ENCODE peak calls at places on chromosome 15, in nine cellular contexts. I, B, Y, V, Z, O, Q, N and L are unnamed samples.

GRCh38 chr15:70703483-70703882 is 59.9 kb downstream of the UACA start:
- DNase-seq in I (no peak), B (no peak), Y (no peak), V (no peak), Z (no peak), O (no peak), Q (no peak), N (no peak), L (no peak)

GRCh38 chr15:50993598-50993997 is 85.1 kb downstream of the AP4E1 start:
- DNase-seq in I (no peak), B (no peak), Y (no peak), V (no peak), Z (no peak), O (no peak), Q (no peak), N (no peak), L (no peak)

GRCh38 chr15:54579855-54580254 is 601.6 kb downstream of the UNC13C start:
- DNase-seq in I (no peak), B (no peak), Y (no peak), V (no peak), Z (no peak), O (no peak), Q (no peak), N (no peak), L (no peak)

GRCh38 chr15:60344987-60345386 is 52.8 kb downstream of the ANXA2 start:
- DNase-seq in I (no peak), B (no peak), Y (no peak), V (no peak), Z (no peak), O (no peak), Q (no peak), N (no peak), L (no peak)

GRCh38 chr15:59200560-59200959 is 6.1 kb upstream of the LDHAL6B start:
- DNase-seq in I (no peak), B (no peak), Y (peak), V (no peak), Z (no peak), O (no peak), Q (no peak), N (no peak), L (no peak)

GRCh38 chr15:78727561-78727960 is 83.7 kb downstream of the ADAMTS7 start:
- DNase-seq in I (no peak), B (no peak), Y (peak), V (no peak), Z (no peak), O (no peak), Q (no peak), N (no peak), L (no peak)

GRCh38 chr15:89307046-89307587 is 27.5 kb downstream of the POLG start:
- DNase-seq in I (no peak), B (no peak), Y (no peak), V (no peak), Z (no peak), O (no peak), Q (no peak), N (no peak), L (no peak)

GRCh38 chr15:31262901-31263671 is 63.5 kb upstream of the KLF13 start:
- DNase-seq in I (no peak), B (peak), Y (peak), V (no peak), Z (no peak), O (no peak), Q (no peak), N (no peak), L (no peak)

GRCh38 chr15:22952826-22953579 is 27.2 kb downstream of the CYFIP1 start:
- DNase-seq in I (no peak), B (no peak), Y (no peak), V (no peak), Z (no peak), O (no peak), Q (no peak), N (no peak), L (peak)